ENCODE peak calls at places on chromosomes 16 and 17, in six cellular contexts. P is Peyer's patch, U is mucosa of descending colon, K is cardiac muscle cell, Y is esophagus squamous epithelium, N is HCT116. G is an unnamed sample. For H3K36me3, the result is how much of the 10 kb centered on the place peaks cover.

GRCh38 chr17:45357364-45357997 is 40.7 kb upstream of the MAP3K14 start:
- DNase-seq in P (no peak), U (no peak), K (no peak), Y (no peak), N (no peak), G (no peak)

GRCh38 chr16:84379008-84379730 is 10.8 kb downstream of the ATP2C2 start:
- DNase-seq in P (no peak), U (no peak), K (no peak), Y (no peak), N (no peak), G (no peak)

GRCh38 chr17:39614545-39615157 is 6.9 kb upstream of the NEUROD2 start:
- DNase-seq in P (no peak), U (no peak), K (no peak), Y (no peak), N (no peak), G (no peak)

GRCh38 chr17:181213-182163 is at the start of gene DOC2B:
- DNase-seq in P (no peak), U (peak), K (peak), Y (no peak), N (peak), G (no peak)

GRCh38 chr16:78363843-78364242 is 264.4 kb downstream of the WWOX start:
- DNase-seq in P (no peak), U (no peak), K (no peak), Y (no peak), N (no peak), G (no peak)

GRCh38 chr17:21098934-21099687 is 27.7 kb upstream of the DHRS7B start:
- DNase-seq in P (peak), U (peak), K (peak), Y (no peak), N (peak), G (no peak)

GRCh38 chr17:62804025-62804424 is 4.1 kb downstream of the MARCHF10 start:
- DNase-seq in P (no peak), U (no peak), K (no peak), Y (no peak), N (no peak), G (no peak)

GRCh38 chr17:496761-497586 is 144.4 kb upstream of the RPH3AL start:
- DNase-seq in P (no peak), U (no peak), K (no peak), Y (no peak), N (no peak), G (no peak)

GRCh38 chr16:82627811-82628339 is 1.1 kb downstream of the CDH13 start:
- DNase-seq in P (no peak), U (peak), K (peak), Y (no peak), N (no peak), G (no peak)

GRCh38 chr16:75555707-75556512 is at the start of gene TMEM231:
- DNase-seq in P (peak), U (peak), K (peak), Y (peak), N (peak), G (peak)
- TF ChIP-seq CTCF in P (no peak), U (no peak), K (no peak), Y (no peak), N (no peak), G (no peak)

GRCh38 chr17:14559720-14560119 is 258.8 kb downstream of the HS3ST3B1 start:
- DNase-seq in P (no peak), U (no peak), K (no peak), Y (no peak), N (no peak), G (no peak)
- H3K4me3 ChIP-seq in P (no peak), U (no peak), K (no peak), Y (no peak), N (no peak), G (no peak)

DNA sequence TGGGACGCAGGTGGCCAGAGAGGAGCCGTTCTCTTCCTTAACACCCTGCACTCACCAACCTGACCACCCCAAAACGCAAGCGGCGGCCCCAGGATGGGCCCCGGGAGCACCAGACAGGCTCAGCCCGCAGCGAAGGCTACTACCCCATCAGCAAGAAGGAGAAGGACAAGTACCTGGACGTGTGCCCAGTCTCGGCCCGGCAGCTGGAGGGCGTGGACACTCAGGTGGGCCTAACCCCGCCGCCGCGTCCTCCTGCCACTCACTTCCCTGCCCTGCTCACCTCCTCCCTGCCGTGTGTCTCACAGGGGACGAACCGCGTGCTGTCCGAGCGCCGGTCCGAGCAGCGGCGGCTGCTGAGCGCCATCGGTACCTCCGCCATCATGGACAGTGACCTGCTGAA is 4.6 kb upstream of the HSD3B7 start:
- DNase-seq in P (no peak), U (no peak), K (no peak), Y (no peak), N (no peak), G (no peak)
- H3K36me3 ChIP-seq in P (under half), U (under half), K (under half), Y (half or more), N (under half), G (under half)

GRCh38 chr17:76593338-76593737 is 7.7 kb upstream of the ST6GALNAC2 start:
- DNase-seq in P (no peak), U (no peak), K (no peak), Y (no peak), N (peak), G (no peak)
- TF ChIP-seq CTCF in P (no peak), U (no peak), K (no peak), Y (no peak), N (no peak), G (no peak)

DNA sequence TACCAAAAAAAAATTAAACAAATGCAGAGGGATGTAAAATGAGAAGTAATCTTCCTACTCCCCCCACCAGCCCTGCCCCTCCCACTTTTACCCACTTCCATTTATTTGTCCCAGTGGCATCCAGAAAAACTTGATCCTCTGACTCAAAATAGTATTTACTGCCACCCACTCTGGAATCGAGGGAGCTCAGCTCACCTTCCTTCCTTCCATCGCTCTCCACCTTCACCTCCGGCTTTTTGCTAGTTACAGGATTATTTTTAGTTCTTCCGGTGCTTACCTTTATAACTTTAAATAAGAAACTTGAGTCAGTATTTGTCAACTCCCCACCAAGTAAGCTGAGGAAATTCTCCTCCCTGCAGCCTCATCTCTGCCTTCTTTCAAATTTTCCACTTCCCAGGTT is 94.9 kb downstream of the AMFR start:
- DNase-seq in P (no peak), U (no peak), K (no peak), Y (no peak), N (no peak), G (no peak)
- H3K4me3 ChIP-seq in P (no peak), U (no peak), K (no peak), Y (no peak), N (no peak), G (no peak)

GRCh38 chr17:82922646-82923045 is 82.8 kb upstream of the ZNF750 start:
- DNase-seq in P (no peak), U (no peak), K (no peak), Y (no peak), N (no peak), G (no peak)
- H3K36me3 ChIP-seq in P (under half), U (under half), K (under half), Y (half or more), N (under half), G (under half)

DNA sequence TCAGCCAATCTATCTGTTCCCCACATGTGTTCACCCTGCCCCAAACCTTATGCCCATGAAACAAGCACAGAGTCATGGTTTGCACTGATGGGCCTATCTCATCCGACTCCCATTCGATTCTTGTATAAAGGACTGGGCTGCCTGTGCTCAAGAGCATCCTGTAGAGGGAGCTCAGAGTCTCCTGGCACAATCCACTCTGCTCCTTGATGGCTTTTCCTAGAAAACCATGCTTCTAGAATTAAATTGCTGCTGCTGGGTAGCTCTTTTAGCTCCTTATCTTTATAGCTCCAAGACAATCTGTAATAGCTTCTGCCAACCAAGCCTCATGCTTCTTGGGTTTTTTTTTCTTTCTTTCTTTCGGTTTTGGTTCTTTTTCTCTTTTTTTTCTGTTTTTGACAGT is 9.7 kb downstream of the ZNF19 start:
- DNase-seq in P (no peak), U (no peak), K (peak), Y (no peak), N (no peak), G (no peak)
- TF ChIP-seq CTCF in P (peak), U (peak), K (peak), Y (no peak), N (peak), G (peak)

DNA sequence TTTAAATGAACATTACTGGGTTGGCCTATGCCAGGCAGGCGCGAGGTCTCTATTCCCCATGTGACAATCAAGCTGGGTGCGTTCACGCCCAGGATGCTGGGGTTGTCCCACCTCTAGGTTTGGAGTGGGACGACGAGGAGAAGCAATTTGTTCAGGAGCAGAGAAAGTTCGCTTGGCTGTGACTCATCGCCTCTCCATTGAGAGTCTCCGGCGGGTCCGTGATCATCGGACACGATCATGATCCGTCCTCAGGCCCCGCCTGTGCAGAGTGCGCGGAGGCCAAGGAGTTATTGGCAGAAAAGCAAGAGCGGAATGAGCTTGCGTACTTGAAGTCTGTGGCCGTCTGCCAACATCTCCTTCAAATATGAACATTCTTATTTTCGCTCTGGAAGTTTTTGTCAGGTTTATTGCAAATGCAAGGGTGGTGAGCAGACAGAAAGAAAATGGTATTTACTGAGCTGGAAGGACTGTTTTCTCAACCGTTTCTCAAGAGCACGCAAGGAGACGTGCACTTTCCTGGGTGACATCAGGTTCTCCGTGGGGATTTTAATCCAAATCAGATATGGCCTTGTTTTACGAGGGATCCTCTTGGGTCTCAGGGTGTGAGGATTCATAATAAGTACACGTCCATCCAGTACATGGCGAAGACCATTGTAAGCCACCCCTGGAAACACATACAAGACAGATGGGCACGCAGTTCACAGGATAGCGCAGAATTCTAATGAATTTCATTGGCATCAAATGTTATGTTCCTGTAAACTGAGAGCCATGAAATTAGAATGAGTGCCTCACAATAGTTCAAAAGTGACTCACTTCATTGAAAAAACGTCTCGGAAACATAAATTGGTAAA is 70.1 kb upstream of the CREBBP start:
- DNase-seq in P (no peak), U (peak), K (no peak), Y (no peak), N (no peak), G (peak)
- H3K4me3 ChIP-seq in P (no peak), U (no peak), K (no peak), Y (peak), N (no peak), G (peak)

DNA sequence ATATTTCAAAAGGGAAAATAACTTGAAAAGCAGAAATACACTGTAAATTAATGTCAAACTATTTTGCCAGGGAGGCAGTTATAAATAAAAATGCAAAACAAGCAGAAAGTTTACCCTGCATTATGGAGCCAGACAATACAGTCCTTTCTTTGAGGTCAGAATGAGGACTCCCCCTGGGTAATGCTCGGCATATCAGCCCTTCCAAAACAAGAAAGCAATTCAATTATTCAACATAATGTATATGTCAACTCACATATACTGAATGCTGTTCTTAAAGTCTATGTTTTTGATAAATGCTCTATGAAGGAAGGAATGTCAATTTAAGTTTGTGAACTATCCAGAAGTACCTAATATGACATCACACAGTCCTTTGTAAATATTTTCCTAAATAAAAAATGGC is 72.4 kb downstream of the TTC19 start:
- DNase-seq in P (no peak), U (no peak), K (no peak), Y (no peak), N (no peak), G (no peak)
- H3K36me3 ChIP-seq in P (under half), U (under half), K (half or more), Y (half or more), N (under half), G (under half)

G was measured in BJ.